ENCODE peak calls at places on chromosomes 11 and 22, in seven cellular contexts. Q, H, D, U, A, P and Y are unnamed samples.

GRCh38 chr22:20035375-20036084 is 14.6 kb downstream of the TANGO2 start:
- DNase-seq in Q (no peak), H (no peak), D (no peak), U (no peak), A (no peak), P (no peak), Y (no peak)

GRCh38 chr22:37824674-37825641 is 1.8 kb downstream of the GALR3 start:
- DNase-seq in Q (no peak), H (no peak), D (no peak), U (no peak), A (no peak), P (no peak), Y (peak)

GRCh38 chr11:80944758-80945157 is 1503.9 kb upstream of the TENM4 start:
- DNase-seq in Q (no peak), H (no peak), D (no peak), U (no peak), A (no peak), P (no peak), Y (no peak)

GRCh38 chr22:31637938-31638618 is 23.9 kb downstream of the PISD start:
- DNase-seq in Q (no peak), H (no peak), D (peak), U (no peak), A (no peak), P (no peak), Y (no peak)

GRCh38 chr11:11558826-11559225 is 63.0 kb downstream of the GALNT18 start:
- DNase-seq in Q (no peak), H (no peak), D (no peak), U (no peak), A (no peak), P (no peak), Y (no peak)

GRCh38 chr22:19658967-19659804 is 55.1 kb upstream of the SEPTIN5 start:
- DNase-seq in Q (no peak), H (no peak), D (no peak), U (no peak), A (no peak), P (no peak), Y (no peak)

GRCh38 chr11:32121012-32121411 is 30.1 kb downstream of the RCN1 start:
- DNase-seq in Q (no peak), H (no peak), D (no peak), U (no peak), A (no peak), P (no peak), Y (no peak)

GRCh38 chr22:49299821-49300231 is 527.8 kb downstream of the BRD1 start:
- DNase-seq in Q (no peak), H (no peak), D (no peak), U (no peak), A (no peak), P (no peak), Y (no peak)

GRCh38 chr22:25097006-25097405 is 102.7 kb upstream of the CRYBB3 start:
- DNase-seq in Q (no peak), H (no peak), D (no peak), U (no peak), A (no peak), P (no peak), Y (no peak)

GRCh38 chr11:128291835-128292234 is 295.5 kb downstream of the ETS1 start:
- DNase-seq in Q (peak), H (no peak), D (no peak), U (no peak), A (no peak), P (no peak), Y (no peak)

GRCh38 chr11:71436861-71437260 is 11.3 kb downstream of the DHCR7 start:
- DNase-seq in Q (no peak), H (no peak), D (no peak), U (no peak), A (no peak), P (no peak), Y (no peak)

GRCh38 chr11:32527776-32528175 is 55.9 kb upstream of the EIF3M start:
- DNase-seq in Q (no peak), H (no peak), D (no peak), U (no peak), A (no peak), P (no peak), Y (no peak)

GRCh38 chr11:105109855-105110750 is 29.5 kb downstream of the CARD18 start:
- DNase-seq in Q (no peak), H (no peak), D (no peak), U (peak), A (no peak), P (no peak), Y (no peak)

GRCh38 chr11:64088159-64089026 is 52.7 kb downstream of the FLRT1 start:
- DNase-seq in Q (no peak), H (peak), D (no peak), U (no peak), A (no peak), P (no peak), Y (no peak)

GRCh38 chr11:10592331-10592730 is 23.9 kb upstream of the LYVE1 start:
- DNase-seq in Q (no peak), H (no peak), D (peak), U (peak), A (no peak), P (no peak), Y (peak)

GRCh38 chr11:120590472-120590871 is 78.9 kb downstream of the GRIK4 start:
- DNase-seq in Q (no peak), H (no peak), D (no peak), U (no peak), A (no peak), P (no peak), Y (no peak)

GRCh38 chr11:100445231-100445735 is 241.8 kb upstream of the ARHGAP42 start:
- DNase-seq in Q (no peak), H (peak), D (no peak), U (no peak), A (peak), P (no peak), Y (peak)

GRCh38 chr22:41863472-41863871 is 30.6 kb downstream of the SREBF2 start:
- DNase-seq in Q (no peak), H (no peak), D (no peak), U (no peak), A (no peak), P (no peak), Y (no peak)

GRCh38 chr11:2570841-2571597 is 126.2 kb downstream of the KCNQ1 start:
- DNase-seq in Q (no peak), H (no peak), D (no peak), U (no peak), A (no peak), P (no peak), Y (no peak)

GRCh38 chr11:33434294-33434693 is 177.1 kb downstream of the HIPK3 start:
- DNase-seq in Q (no peak), H (no peak), D (no peak), U (no peak), A (no peak), P (no peak), Y (no peak)